ENCODE peak calls at places on chromosomes 5 and 9, in seven cellular contexts. R is AG09309, N is MG63, U is upper lobe of right lung, L is foreskin fibroblast, A is HFF-Myc, M is lower lobe of right lung. I is an unnamed sample.

GRCh38 chr5:131264453-131265200 is 774 bp downstream of the CDC42SE2 start:
- DNase-seq in M (peak), R (no peak), A (no peak), N (peak), U (peak), L (no peak), I (peak)

GRCh38 chr9:92988215-92988731 is 41.0 kb downstream of the FGD3 start:
- DNase-seq in A (no peak), L (no peak), R (no peak), M (no peak), N (no peak), U (peak), I (no peak)

GRCh38 chr9:35179347-35180271 is 17.8 kb downstream of the UNC13B start:
- DNase-seq in N (no peak), A (no peak), U (no peak), M (no peak), R (no peak), L (no peak), I (no peak)

GRCh38 chr5:154757647-154758406 is 2.6 kb downstream of the LARP1 start:
- DNase-seq in N (peak), R (no peak), L (no peak), M (no peak), A (no peak), U (no peak), I (no peak)

GRCh38 chr5:82812575-82812974 is 264.6 kb downstream of the TMEM167A start:
- DNase-seq in L (no peak), N (no peak), A (no peak), M (no peak), U (no peak), R (no peak), I (no peak)

GRCh38 chr5:80248378-80248777 is 7.5 kb downstream of the SERINC5 start:
- DNase-seq in U (no peak), N (no peak), A (no peak), L (no peak), M (no peak), R (no peak), I (no peak)

GRCh38 chr5:77167695-77168111 is 42.8 kb upstream of the PDE8B start:
- DNase-seq in L (peak), U (no peak), R (peak), A (peak), N (peak), M (no peak), I (no peak)

GRCh38 chr9:70679845-70680244 is 265.4 kb upstream of the KLF9 start:
- DNase-seq in L (peak), R (peak), A (no peak), N (no peak), U (no peak), M (no peak), I (no peak)

GRCh38 chr9:104009853-104010252 is 84.3 kb upstream of the SMC2 start:
- DNase-seq in L (no peak), U (no peak), N (peak), M (no peak), A (no peak), R (no peak), I (no peak)

GRCh38 chr9:134432471-134432870 is 106.2 kb downstream of the RXRA start:
- DNase-seq in N (no peak), L (no peak), M (no peak), A (no peak), U (no peak), R (no peak), I (no peak)

GRCh38 chr5:132458651-132459030 is 31.9 kb downstream of the IRF1 start:
- DNase-seq in M (no peak), A (no peak), R (no peak), L (no peak), U (no peak), N (no peak), I (no peak)

GRCh38 chr9:130310456-130310855 is 44.9 kb downstream of the HMCN2 start:
- DNase-seq in N (no peak), R (no peak), A (no peak), L (no peak), U (no peak), M (no peak), I (no peak)

GRCh38 chr5:143557061-143557818 is 153.8 kb upstream of the NR3C1 start:
- DNase-seq in A (no peak), R (no peak), L (peak), M (no peak), N (peak), U (no peak), I (no peak)

GRCh38 chr5:113615708-113616107 is 102.2 kb downstream of the YTHDC2 start:
- DNase-seq in L (peak), A (no peak), N (no peak), R (no peak), M (no peak), U (no peak), I (no peak)

GRCh38 chr5:80309871-80310665 is 9.7 kb upstream of the SPZ1 start:
- DNase-seq in A (no peak), R (no peak), L (no peak), N (no peak), M (no peak), U (no peak), I (no peak)

GRCh38 chr9:121363586-121363961 is 6.5 kb downstream of the STOM start:
- DNase-seq in M (no peak), U (no peak), R (no peak), L (no peak), N (no peak), A (no peak), I (no peak)

GRCh38 chr5:33807771-33808170 is 84.0 kb downstream of the ADAMTS12 start:
- DNase-seq in U (no peak), A (no peak), R (no peak), L (no peak), N (no peak), M (no peak), I (no peak)

GRCh38 chr5:159878988-159879471 is 37.3 kb upstream of the ADRA1B start:
- DNase-seq in L (peak), N (peak), U (peak), M (peak), R (peak), A (no peak), I (no peak)

GRCh38 chr9:76704601-76705204 is 59.5 kb upstream of the PCA3 start:
- DNase-seq in A (peak), L (peak), N (no peak), R (peak), U (no peak), M (no peak), I (no peak)

GRCh38 chr9:129143461-129143927 is 32.3 kb downstream of the PTPA start:
- DNase-seq in M (peak), A (no peak), L (peak), N (peak), R (no peak), U (peak), I (peak)
- H3K4me3 ChIP-seq in M (peak), A (peak), L (no peak), N (no peak), R (no peak), U (peak), I (peak)

GRCh38 chr5:14783689-14784088 is 87.9 kb downstream of the ANKH start:
- DNase-seq in N (no peak), A (no peak), M (no peak), L (no peak), R (no peak), U (no peak), I (no peak)
- H3K4me3 ChIP-seq in N (no peak), A (no peak), M (no peak), L (no peak), R (no peak), U (no peak), I (no peak)

GRCh38 chr5:173328896-173329369 is 719 bp upstream of the STC2 start:
- DNase-seq in N (peak), A (no peak), M (no peak), L (peak), U (no peak), R (no peak), I (no peak)

GRCh38 chr5:173326501-173326960 is 1.7 kb downstream of the STC2 start:
- DNase-seq in N (peak), L (peak), R (no peak), A (peak), M (no peak), U (no peak), I (peak)

GRCh38 chr5:173329370-173330150 is 1.3 kb upstream of the STC2 start:
- DNase-seq in R (no peak), N (peak), L (no peak), M (no peak), A (no peak), U (no peak), I (no peak)

GRCh38 chr5:173327084-173327947 is 898 bp downstream of the STC2 start:
- DNase-seq in N (peak), M (no peak), L (no peak), R (no peak), A (no peak), U (no peak), I (peak)

GRCh38 chr5:173327948-173328895 is at the start of gene STC2:
- DNase-seq in R (peak), U (no peak), N (peak), M (peak), L (peak), A (peak), I (peak)
- H3K4me3 ChIP-seq in R (peak), U (peak), N (peak), M (peak), L (peak), A (peak), I (peak)

DNA sequence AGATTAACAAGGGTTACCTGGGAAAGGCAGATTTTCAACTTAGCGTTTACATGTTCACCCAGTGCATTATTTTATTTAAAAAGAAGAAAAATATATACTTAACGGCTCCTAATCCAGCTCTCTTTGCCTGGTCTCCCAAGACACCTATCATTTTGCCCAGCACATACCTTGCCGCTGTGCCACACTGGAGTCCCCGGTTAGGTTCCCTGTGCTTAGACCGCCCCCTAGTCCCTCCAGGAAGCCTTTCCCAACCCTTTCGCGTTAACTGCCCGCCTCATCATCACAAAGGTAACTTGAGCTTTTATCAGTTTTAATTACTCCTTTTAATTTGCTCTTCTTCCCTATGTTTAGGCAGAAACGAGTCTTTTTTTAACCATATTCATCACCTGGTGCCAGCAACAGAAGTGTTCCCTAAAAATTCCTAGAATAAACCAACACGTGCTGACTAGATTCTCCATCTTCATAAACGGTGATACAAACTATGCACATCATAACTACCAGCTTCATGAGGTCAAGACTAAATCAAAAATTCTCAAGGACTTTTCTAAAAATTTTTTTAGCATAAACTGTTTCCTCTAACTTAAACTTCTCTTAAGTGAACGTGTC is 19.7 kb downstream of the DNAJA1 start:
- DNase-seq in M (no peak), U (no peak), A (no peak), N (no peak), L (no peak), R (no peak), I (no peak)
- H3K4me3 ChIP-seq in M (peak), U (peak), A (peak), N (peak), L (peak), R (peak), I (peak)

GRCh38 chr5:150623878-150624216 is 16.6 kb upstream of the SYNPO start:
- DNase-seq in M (no peak), L (no peak), A (no peak), U (no peak), R (no peak), N (no peak), I (no peak)
- H3K4me3 ChIP-seq in M (no peak), L (no peak), A (no peak), U (no peak), R (no peak), N (no peak), I (no peak)

DNA sequence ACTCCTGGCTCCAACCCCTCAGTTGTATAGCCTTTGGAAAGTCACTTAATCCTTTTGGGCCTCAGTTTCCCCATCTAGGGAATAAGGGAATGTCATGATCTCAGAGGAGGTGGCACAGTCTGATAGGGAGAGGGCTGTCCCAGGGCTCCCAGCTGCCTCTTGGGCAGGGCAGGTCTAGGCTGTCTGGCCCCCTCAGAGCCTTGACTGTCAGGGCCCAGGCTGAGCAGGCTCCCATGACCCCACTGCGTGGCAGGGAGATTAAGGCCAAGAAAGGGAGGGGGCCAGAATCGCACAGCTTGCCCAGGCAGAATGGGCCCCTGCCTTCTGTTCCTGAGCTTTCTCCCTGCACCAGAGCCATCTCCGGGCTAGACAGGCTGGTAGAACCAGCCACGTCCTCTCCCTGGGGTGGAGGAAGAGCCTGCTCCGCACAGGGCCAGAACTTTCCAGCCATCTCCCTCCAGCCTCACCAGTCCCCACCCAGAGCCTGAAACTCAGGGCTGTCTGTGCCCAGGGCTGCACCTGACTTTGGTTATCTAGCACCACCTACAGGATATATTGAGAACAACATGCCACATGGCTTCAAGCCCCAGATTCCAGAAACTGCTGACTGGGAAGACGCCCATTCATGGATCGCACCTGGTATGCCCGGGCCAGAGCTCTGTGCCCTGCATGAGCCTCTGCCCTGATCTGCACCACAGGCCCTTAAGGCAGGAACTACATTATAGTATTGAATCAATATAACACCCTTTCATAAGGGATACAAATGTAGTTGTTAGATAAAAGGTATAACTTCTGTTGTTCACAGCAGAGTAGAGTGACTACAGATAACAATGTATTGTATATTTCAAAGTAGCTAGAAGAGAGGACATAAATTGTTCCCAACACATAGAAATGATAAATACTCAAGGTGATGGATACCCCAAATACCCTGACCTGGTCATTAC is 32.0 kb downstream of the NAIF1 start:
- DNase-seq in A (peak), U (peak), M (peak), N (peak), L (peak), R (peak), I (peak)
- H3K4me3 ChIP-seq in A (no peak), U (no peak), M (no peak), N (no peak), L (no peak), R (no peak), I (no peak)

GRCh38 chr5:181203093-181203711 is 1.8 kb downstream of the TRIM7 start:
- DNase-seq in A (no peak), N (no peak), M (no peak), L (peak), U (no peak), R (no peak), I (peak)
- H3K4me3 ChIP-seq in A (no peak), N (peak), M (peak), L (peak), U (no peak), R (no peak), I (no peak)

GRCh38 chr9:137666950-137667670 is 48.3 kb downstream of the EHMT1 start:
- DNase-seq in R (no peak), A (no peak), L (no peak), M (no peak), U (peak), N (no peak), I (peak)
- H3K4me3 ChIP-seq in R (no peak), A (no peak), L (no peak), M (no peak), U (no peak), N (no peak), I (no peak)

GRCh38 chr9:123356851-123357747 is 1.1 kb downstream of the CRB2 start:
- DNase-seq in L (no peak), R (no peak), A (no peak), N (no peak), U (no peak), M (no peak), I (no peak)

GRCh38 chr9:123359546-123359945 is 3.5 kb downstream of the CRB2 start:
- DNase-seq in M (no peak), U (no peak), L (no peak), A (no peak), N (no peak), R (no peak), I (no peak)

GRCh38 chr9:123357748-123358059 is 1.7 kb downstream of the CRB2 start:
- DNase-seq in L (no peak), U (no peak), M (no peak), R (no peak), N (no peak), A (no peak), I (no peak)

GRCh38 chr9:123359106-123359505 is 3.1 kb downstream of the CRB2 start:
- DNase-seq in N (no peak), L (no peak), A (no peak), R (no peak), U (no peak), M (no peak), I (no peak)

GRCh38 chr9:123358181-123358894 is 2.3 kb downstream of the CRB2 start:
- DNase-seq in L (no peak), A (no peak), R (no peak), U (no peak), N (no peak), M (no peak), I (no peak)
- H3K4me3 ChIP-seq in L (no peak), A (no peak), R (no peak), U (no peak), N (no peak), M (no peak), I (no peak)

DNA sequence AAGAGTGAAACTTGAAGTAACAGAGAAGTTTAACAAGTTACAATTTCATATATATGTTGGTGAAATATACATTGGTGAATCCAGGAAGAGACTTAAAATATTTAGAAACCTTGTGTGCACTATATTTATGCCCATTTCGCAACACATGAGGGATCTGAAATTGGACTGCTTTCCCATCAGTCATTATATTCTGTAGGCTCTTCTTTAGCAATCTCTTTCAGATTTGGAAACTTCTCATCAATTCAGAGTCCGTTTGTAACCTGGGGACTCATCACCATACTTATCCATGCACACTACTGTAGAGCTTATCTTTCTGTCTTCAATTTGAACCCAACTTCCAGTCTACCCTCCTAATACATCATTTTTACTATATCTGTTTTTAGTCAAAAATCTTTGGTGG is 2.2 kb downstream of the ITGA1 start:
- DNase-seq in N (no peak), M (no peak), A (no peak), L (no peak), R (no peak), U (no peak), I (no peak)
- H3K4me3 ChIP-seq in N (no peak), M (peak), A (no peak), L (no peak), R (no peak), U (peak), I (peak)

I was measured in spleen.